ENCODE peak calls at places on chromosomes 2 and 18, in five cellular contexts. Q is naive thymus-derived CD4-positive, alpha-beta T cell; F is HTR-8/SVneo; J is GM04504; X is cardiac muscle cell. T is an unnamed sample.

GRCh38 chr2:109174214-109174613 is 45.2 kb downstream of the SH3RF3 start:
- DNase-seq in F (no peak), Q (peak), J (no peak), X (no peak), T (no peak)

GRCh38 chr2:161136696-161137324 is 23.4 kb upstream of the TANK start:
- DNase-seq in F (no peak), X (peak), J (no peak), Q (peak), T (no peak)

GRCh38 chr2:152560163-152560562 is 157.1 kb downstream of the PRPF40A start:
- DNase-seq in F (no peak), J (peak), X (no peak), Q (no peak), T (no peak)

GRCh38 chr18:74682998-74683311 is 85.3 kb downstream of the ZNF407 start:
- DNase-seq in X (no peak), Q (no peak), J (peak), F (no peak), T (peak)

GRCh38 chr2:181123798-181124217 is 143.4 kb downstream of the UBE2E3 start:
- DNase-seq in X (no peak), J (no peak), Q (peak), F (no peak), T (no peak)

GRCh38 chr2:19026156-19026660 is 332.2 kb downstream of the OSR1 start:
- DNase-seq in X (no peak), Q (no peak), J (no peak), F (no peak), T (no peak)

GRCh38 chr2:68255736-68256450 is 3.6 kb upstream of the PPP3R1 start:
- DNase-seq in J (peak), Q (no peak), F (no peak), X (no peak), T (no peak)

GRCh38 chr18:12657849-12658829 is at the start of gene SPIRE1:
- DNase-seq in Q (peak), X (peak), F (peak), J (peak), T (no peak)

GRCh38 chr2:235925250-235925919 is 242.8 kb downstream of the GBX2 start:
- DNase-seq in X (no peak), J (no peak), F (no peak), Q (no peak), T (no peak)

GRCh38 chr2:28835787-28836186 is 25.2 kb downstream of the SPDYA start:
- DNase-seq in Q (no peak), F (no peak), J (no peak), X (peak), T (no peak)

GRCh38 chr2:217835931-217836881 is 166.6 kb downstream of the TNS1 start:
- DNase-seq in F (no peak), Q (no peak), X (no peak), J (peak), T (peak)

GRCh38 chr18:63178526-63178880 is 141.1 kb downstream of the BCL2 start:
- DNase-seq in Q (no peak), J (no peak), F (no peak), X (no peak), T (no peak)

GRCh38 chr18:59908790-59909189 is 9.0 kb downstream of the PMAIP1 start:
- DNase-seq in F (no peak), J (no peak), X (no peak), Q (no peak), T (no peak)

GRCh38 chr18:43265465-43265864 is 11.8 kb downstream of the SYT4 start:
- DNase-seq in X (no peak), F (no peak), J (no peak), Q (no peak), T (no peak)

GRCh38 chr2:72204156-72204781 is 56.6 kb upstream of the CYP26B1 start:
- DNase-seq in Q (no peak), J (no peak), X (peak), F (no peak), T (no peak)

GRCh38 chr18:59990121-59990818 is 90.5 kb downstream of the PMAIP1 start:
- DNase-seq in J (no peak), Q (no peak), F (no peak), X (no peak), T (no peak)

GRCh38 chr2:31379747-31380146 is 34.8 kb downstream of the XDH start:
- DNase-seq in J (no peak), X (no peak), F (no peak), Q (no peak), T (no peak)

GRCh38 chr2:189854152-189854551 is 69.9 kb downstream of the PMS1 start:
- DNase-seq in F (no peak), Q (no peak), X (no peak), J (no peak), T (peak)

GRCh38 chr2:199589303-199589702 is 131.6 kb upstream of the SATB2 start:
- DNase-seq in J (no peak), F (no peak), X (no peak), Q (no peak), T (no peak)

GRCh38 chr2:115118306-115118705 is 675.9 kb downstream of the DPP10 start:
- DNase-seq in J (no peak), X (no peak), F (no peak), Q (no peak), T (no peak)

GRCh38 chr2:215870986-215871385 is 142.4 kb downstream of the MREG start:
- DNase-seq in F (peak), X (no peak), J (no peak), Q (no peak), T (no peak)

GRCh38 chr2:109294523-109294922 is 165.5 kb downstream of the SH3RF3 start:
- DNase-seq in Q (no peak), J (no peak), X (no peak), F (no peak), T (no peak)

GRCh38 chr2:208222351-208222750 is 32.5 kb downstream of the IDH1 start:
- DNase-seq in Q (no peak), X (no peak), J (peak), F (peak), T (no peak)

GRCh38 chr2:150212722-150213171 is 274.7 kb downstream of the RND3 start:
- DNase-seq in Q (no peak), J (peak), X (no peak), F (no peak), T (peak)

T was measured in BJ.